ENCODE peak calls at places on chromosomes 16 and 17, in six cellular contexts. One of them, this sample, is unnamed.

GRCh38 chr16:54171855-54172537 is 114.6 kb downstream of the IRX3 start:
- DNase-seq in cardiac fibroblast: peak
- DNase-seq in NCI-H1930: peak
- DNase-seq in naive B cell: no peak
- DNase-seq in left lung: no peak
- DNase-seq in memory B cell: no peak
- DNase-seq in this sample: peak

GRCh38 chr17:17890773-17891759 is 54.3 kb upstream of the SREBF1 start:
- DNase-seq in NCI-H1930: no peak
- DNase-seq in left lung: no peak
- DNase-seq in naive B cell: peak
- DNase-seq in memory B cell: no peak
- DNase-seq in cardiac fibroblast: peak
- DNase-seq in this sample: no peak

GRCh38 chr16:65314246-65315003 is 192.6 kb upstream of the CDH11 start:
- DNase-seq in memory B cell: no peak
- DNase-seq in naive B cell: no peak
- DNase-seq in left lung: no peak
- DNase-seq in NCI-H1930: no peak
- DNase-seq in cardiac fibroblast: peak
- DNase-seq in this sample: no peak

GRCh38 chr17:21513012-21513570 is 136.9 kb downstream of the KCNJ12 start:
- DNase-seq in memory B cell: peak
- DNase-seq in cardiac fibroblast: peak
- DNase-seq in naive B cell: peak
- DNase-seq in NCI-H1930: peak
- DNase-seq in left lung: peak
- DNase-seq in this sample: no peak

GRCh38 chr16:89895482-89896250 is 22.3 kb downstream of the TCF25 start:
- DNase-seq in left lung: no peak
- DNase-seq in memory B cell: no peak
- DNase-seq in NCI-H1930: no peak
- DNase-seq in cardiac fibroblast: no peak
- DNase-seq in naive B cell: no peak
- DNase-seq in this sample: no peak

GRCh38 chr16:82783933-82784566 is 157.3 kb downstream of the CDH13 start:
- DNase-seq in NCI-H1930: no peak
- DNase-seq in memory B cell: no peak
- DNase-seq in naive B cell: no peak
- DNase-seq in cardiac fibroblast: no peak
- DNase-seq in left lung: no peak
- DNase-seq in this sample: no peak

GRCh38 chr16:70529051-70529777 is 5.6 kb downstream of the SF3B3 start:
- DNase-seq in memory B cell: no peak
- DNase-seq in left lung: no peak
- DNase-seq in cardiac fibroblast: peak
- DNase-seq in NCI-H1930: no peak
- DNase-seq in naive B cell: peak
- DNase-seq in this sample: no peak

GRCh38 chr17:31413871-31414589 is 22.6 kb downstream of the RAB11FIP4 start:
- DNase-seq in left lung: no peak
- DNase-seq in cardiac fibroblast: peak
- DNase-seq in naive B cell: no peak
- DNase-seq in memory B cell: no peak
- DNase-seq in NCI-H1930: no peak
- DNase-seq in this sample: peak

GRCh38 chr17:76561799-76562268 is 22.0 kb downstream of the PRCD start:
- DNase-seq in memory B cell: no peak
- DNase-seq in cardiac fibroblast: peak
- DNase-seq in naive B cell: no peak
- DNase-seq in NCI-H1930: no peak
- DNase-seq in left lung: no peak
- DNase-seq in this sample: no peak

GRCh38 chr16:58338205-58338604 is 43.4 kb upstream of the PRSS54 start:
- DNase-seq in NCI-H1930: no peak
- DNase-seq in naive B cell: no peak
- DNase-seq in memory B cell: no peak
- DNase-seq in left lung: no peak
- DNase-seq in cardiac fibroblast: peak
- DNase-seq in this sample: no peak

GRCh38 chr17:63993368-63993990 is 4.7 kb upstream of the PRR29 start:
- DNase-seq in left lung: no peak
- DNase-seq in naive B cell: peak
- DNase-seq in memory B cell: no peak
- DNase-seq in cardiac fibroblast: no peak
- DNase-seq in NCI-H1930: no peak
- DNase-seq in this sample: no peak

GRCh38 chr16:65274576-65274975 is 152.7 kb upstream of the CDH11 start:
- DNase-seq in NCI-H1930: no peak
- DNase-seq in left lung: no peak
- DNase-seq in memory B cell: no peak
- DNase-seq in naive B cell: no peak
- DNase-seq in cardiac fibroblast: no peak
- DNase-seq in this sample: peak

GRCh38 chr17:29962656-29963055 is 21.2 kb downstream of the EFCAB5 start:
- DNase-seq in NCI-H1930: no peak
- DNase-seq in cardiac fibroblast: peak
- DNase-seq in memory B cell: no peak
- DNase-seq in left lung: no peak
- DNase-seq in naive B cell: no peak
- DNase-seq in this sample: no peak

GRCh38 chr16:89392881-89393730 is 97.3 kb downstream of the ANKRD11 start:
- DNase-seq in left lung: peak
- DNase-seq in naive B cell: no peak
- DNase-seq in NCI-H1930: no peak
- DNase-seq in cardiac fibroblast: no peak
- DNase-seq in memory B cell: no peak
- DNase-seq in this sample: no peak

GRCh38 chr16:87437911-87438610 is 45.9 kb downstream of the MAP1LC3B start:
- DNase-seq in naive B cell: no peak
- DNase-seq in left lung: no peak
- DNase-seq in cardiac fibroblast: no peak
- DNase-seq in NCI-H1930: no peak
- DNase-seq in memory B cell: no peak
- DNase-seq in this sample: no peak

GRCh38 chr16:2471653-2472487 is 773 bp downstream of the NTN3 start:
- DNase-seq in memory B cell: no peak
- DNase-seq in cardiac fibroblast: no peak
- DNase-seq in NCI-H1930: no peak
- DNase-seq in naive B cell: no peak
- DNase-seq in left lung: no peak
- DNase-seq in this sample: no peak

GRCh38 chr16:4316103-4316731 is 350 bp downstream of the GLIS2 start:
- DNase-seq in cardiac fibroblast: peak
- DNase-seq in NCI-H1930: no peak
- DNase-seq in left lung: peak
- DNase-seq in naive B cell: no peak
- DNase-seq in memory B cell: no peak
- DNase-seq in this sample: no peak

GRCh38 chr17:80925668-80926067 is 66.0 kb upstream of the CHMP6 start:
- DNase-seq in left lung: no peak
- DNase-seq in memory B cell: no peak
- DNase-seq in cardiac fibroblast: no peak
- DNase-seq in naive B cell: no peak
- DNase-seq in NCI-H1930: no peak
- DNase-seq in this sample: no peak

GRCh38 chr16:24668481-24669001 is 60.9 kb upstream of the TNRC6A start:
- DNase-seq in memory B cell: no peak
- DNase-seq in cardiac fibroblast: peak
- DNase-seq in NCI-H1930: no peak
- DNase-seq in naive B cell: no peak
- DNase-seq in left lung: no peak
- DNase-seq in this sample: no peak

This sample was measured in epithelial cell of prostate.